ENCODE peak calls at places on chromosome 16, in four cellular contexts. E is endothelial cell, V is memory B cell, P is HTR-8/SVneo. B is an unnamed sample.

GRCh38 chr16:2023098-2023925 is 3.4 kb upstream of the NHERF2 start:
- DNase-seq in P (peak; percentile 92), V (peak; percentile 96), E (peak; percentile 100), B (peak; percentile 69)

GRCh38 chr16:71670537-71670936 is 44.6 kb downstream of the MARVELD3 start:
- DNase-seq in E (no peak), V (no peak), P (no peak), B (no peak)

GRCh38 chr16:23174622-23175021 is 7.9 kb upstream of the SCNN1G start:
- DNase-seq in E (peak; percentile 29), P (no peak), V (no peak), B (no peak)

GRCh38 chr16:80806957-80807356 is 2.6 kb upstream of the CDYL2 start:
- DNase-seq in E (no peak), P (peak; percentile 53), V (no peak), B (peak; percentile 20)

GRCh38 chr16:2296662-2297505 is 29.0 kb upstream of the RNPS1 start:
- DNase-seq in V (no peak), E (no peak), P (peak; percentile 21), B (peak; percentile 7)

GRCh38 chr16:86491643-86492030 is 18.7 kb upstream of the FOXF1 start:
- DNase-seq in V (no peak), E (no peak), P (no peak), B (no peak)

GRCh38 chr16:58042886-58043515 is 17.4 kb downstream of the MMP15 start:
- DNase-seq in V (no peak), E (no peak), P (no peak), B (no peak)

GRCh38 chr16:8677481-8677880 is 3.1 kb downstream of the ABAT start:
- DNase-seq in V (no peak), P (no peak), E (no peak), B (peak; percentile 2)

GRCh38 chr16:88353232-88353631 is 29.5 kb upstream of the ZNF469 start:
- DNase-seq in V (no peak), E (no peak), P (no peak), B (no peak)

GRCh38 chr16:72179592-72179991 is 7.6 kb upstream of the PMFBP1 start:
- DNase-seq in V (no peak), E (no peak), P (no peak), B (no peak)

GRCh38 chr16:50297301-50298074 is 31.1 kb downstream of the ADCY7 start:
- DNase-seq in V (no peak), P (no peak), E (no peak), B (no peak)

GRCh38 chr16:84397090-84397489 is 28.8 kb downstream of the ATP2C2 start:
- DNase-seq in E (no peak), V (no peak), P (no peak), B (no peak)

B was measured in GM04504.